ENCODE peak calls at places on chromosomes 1 and 21, in four cellular contexts. B is SK-N-SH, Y is H1, T is ovary. Q is an unnamed sample.

GRCh38 chr1:168234846-168235547 is 9.2 kb downstream of the SFT2D2 start:
- DNase-seq in Y (no peak), T (no peak), B (peak; percentile 51), Q (no peak)

GRCh38 chr1:210412240-210412639 is 83.5 kb downstream of the HHAT start:
- DNase-seq in B (no peak), Y (no peak), T (no peak), Q (no peak)

GRCh38 chr1:241639653-241640148 is 468 bp downstream of the CHML start:
- DNase-seq in B (peak; percentile 78), T (no peak), Y (peak; percentile 69), Q (no peak)

GRCh38 chr1:66944330-66945274 is 19.8 kb downstream of the MIER1 start:
- DNase-seq in B (no peak), T (peak; percentile 74), Y (no peak), Q (no peak)

GRCh38 chr1:50420689-50421365 is 2.4 kb downstream of the DMRTA2 start:
- DNase-seq in B (peak; percentile 54), T (no peak), Y (peak; percentile 81), Q (no peak)

GRCh38 chr1:1399187-1399869 is at the start of gene CCNL2:
- DNase-seq in B (peak; percentile 99), Y (peak; percentile 99), T (peak; percentile 99), Q (peak; percentile 99)

GRCh38 chr21:14057313-14057712 is 153.4 kb downstream of the LIPI start:
- DNase-seq in B (no peak), T (no peak), Y (no peak), Q (no peak)

GRCh38 chr1:5526822-5527551 is 465.2 kb downstream of the NPHP4 start:
- DNase-seq in T (no peak), B (no peak), Y (no peak), Q (no peak)

GRCh38 chr1:40130892-40131291 is 30.3 kb upstream of the RLF start:
- DNase-seq in Y (no peak), T (no peak), B (no peak), Q (no peak)
- TF ChIP-seq EP300 in Y (no peak), T (no peak), B (no peak), Q (no peak)

DNA sequence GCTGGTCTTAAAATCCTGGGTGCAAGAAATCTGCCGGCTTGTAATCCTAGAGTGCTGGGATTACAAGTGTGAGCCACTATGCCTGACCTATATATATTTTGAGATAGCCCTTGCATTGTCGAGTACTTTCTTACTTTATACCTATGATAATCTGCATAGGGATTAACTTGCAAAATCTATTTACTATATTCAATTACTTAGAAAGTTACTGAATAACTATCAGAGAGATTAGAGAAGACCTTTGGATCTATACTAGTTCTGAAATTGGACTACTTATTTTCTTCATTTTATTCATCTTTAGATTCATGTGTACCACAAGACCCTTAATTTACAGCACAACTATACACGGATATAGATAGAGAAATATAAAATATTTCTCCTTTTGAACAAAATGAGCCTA is 1766.0 kb downstream of the NCAM2 start:
- DNase-seq in Y (no peak), T (no peak), B (no peak), Q (no peak)
- TF ChIP-seq CTCF in Y (no peak), T (no peak), B (no peak), Q (no peak)

GRCh38 chr1:183588827-183589226 is 1.4 kb downstream of the NCF2 start:
- DNase-seq in B (no peak), T (no peak), Y (no peak), Q (no peak)

GRCh38 chr1:183586897-183587296 is 3.4 kb downstream of the NCF2 start:
- DNase-seq in Y (no peak), B (no peak), T (no peak), Q (no peak)

GRCh38 chr1:183590225-183591191 is at the start of gene NCF2:
- DNase-seq in T (no peak), B (no peak), Y (no peak), Q (peak; percentile 31)

GRCh38 chr1:183589836-183590224 is 429 bp downstream of the NCF2 start:
- DNase-seq in T (no peak), Y (no peak), B (no peak), Q (no peak)

GRCh38 chr1:183589384-183589783 is 875 bp downstream of the NCF2 start:
- DNase-seq in B (no peak), Y (no peak), T (no peak), Q (no peak)
- H3K4me1 ChIP-seq in B (no peaks in the 10 kb centered on the region), Y (peaks cover 7% of the 10 kb centered on the region), T (no peaks in the 10 kb centered on the region), Q (no peaks in the 10 kb centered on the region)

GRCh38 chr1:15965228-15965767 is 10.6 kb downstream of the ZBTB17 start:
- DNase-seq in B (no peak), T (no peak), Y (no peak), Q (no peak)
- TF ChIP-seq EP300 in B (no peak), T (no peak), Y (no peak), Q (no peak)

GRCh38 chr1:196933531-196934189 is 9.9 kb upstream of the CFHR2 start:
- DNase-seq in B (peak; percentile 1), T (no peak), Y (peak; percentile 50), Q (no peak)
- TF ChIP-seq CTCF in B (no peak), T (no peak), Y (peak; percentile 50), Q (no peak)